ENCODE peak calls at places on chromosomes 4 and X, in five cellular contexts. H, A, T, K and F are unnamed samples.

GRCh38 chr4:168643083-168643795 is 146.4 kb downstream of the PALLD start:
- DNase-seq in H (no peak), K (no peak), T (no peak), A (no peak), F (no peak)

GRCh38 chr4:140871368-140871767 is 115.2 kb upstream of the TBC1D9 start:
- DNase-seq in T (no peak), K (no peak), H (no peak), A (no peak), F (no peak)

GRCh38 chr4:83216856-83217683 is 67.5 kb downstream of the COQ2 start:
- DNase-seq in H (no peak), K (no peak), A (no peak), T (no peak), F (no peak)

GRCh38 chrX:10633722-10634121 is 13.3 kb upstream of the MID1 start:
- DNase-seq in H (peak), A (no peak), K (no peak), T (peak), F (no peak)

GRCh38 chr4:52915131-52915645 is 53.1 kb downstream of the RASL11B start:
- DNase-seq in T (no peak), K (no peak), A (no peak), H (no peak), F (no peak)

GRCh38 chr4:84994280-84994679 is 27.8 kb upstream of the WDFY3 start:
- DNase-seq in A (no peak), K (no peak), T (no peak), H (no peak), F (no peak)

GRCh38 chr4:114811564-114812360 is 213.2 kb downstream of the UGT8 start:
- DNase-seq in T (no peak), A (no peak), K (no peak), H (no peak), F (no peak)

GRCh38 chrX:96837808-96838207 is 45.9 kb upstream of the RPA4 start:
- DNase-seq in H (no peak), A (no peak), T (no peak), K (no peak), F (no peak)

GRCh38 chr4:84852081-84852480 is 114.4 kb downstream of the WDFY3 start:
- DNase-seq in H (peak), T (no peak), K (no peak), A (no peak), F (no peak)

GRCh38 chr4:26916195-26916594 is 55.6 kb downstream of the STIM2 start:
- DNase-seq in H (no peak), T (no peak), K (no peak), A (no peak), F (no peak)

DNA sequence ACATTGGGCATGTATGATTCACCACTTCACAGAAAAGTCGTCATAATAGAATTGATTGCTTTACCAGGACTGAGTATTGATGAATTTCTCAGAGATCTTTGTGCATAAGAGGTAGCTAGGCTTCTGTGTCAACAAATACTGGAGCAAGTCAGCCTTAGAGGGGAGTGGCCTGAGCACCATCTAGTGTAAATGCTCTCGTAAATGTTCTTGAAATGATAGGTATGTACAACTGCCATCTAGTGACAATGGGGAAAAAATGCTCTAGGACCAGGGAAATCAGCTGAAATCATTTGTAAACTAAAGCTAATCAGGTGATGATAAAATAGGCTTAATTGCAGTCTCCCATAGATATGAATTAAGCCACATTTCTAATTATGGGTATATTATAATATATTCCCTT is 309.4 kb upstream of the FMR1 start:
- DNase-seq in K (no peak), H (no peak), A (no peak), T (no peak), F (no peak)
- TF ChIP-seq CTCF in K (no peak), H (no peak), A (no peak), T (no peak), F (no peak)

GRCh38 chr4:61194601-61195000 is 5.5 kb upstream of the ADGRL3 start:
- DNase-seq in K (no peak), T (no peak), H (no peak), A (no peak), F (no peak)

GRCh38 chr4:61195064-61195463 is 5.1 kb upstream of the ADGRL3 start:
- DNase-seq in K (no peak), T (no peak), H (no peak), A (no peak), F (no peak)

GRCh38 chr4:61193863-61194262 is 6.3 kb upstream of the ADGRL3 start:
- DNase-seq in K (no peak), T (no peak), H (no peak), A (no peak), F (no peak)

GRCh38 chr4:61192392-61192791 is 7.7 kb upstream of the ADGRL3 start:
- DNase-seq in A (no peak), H (no peak), T (no peak), K (no peak), F (no peak)
- TF ChIP-seq CTCF in A (no peak), H (no peak), T (no peak), K (no peak), F (no peak)

DNA sequence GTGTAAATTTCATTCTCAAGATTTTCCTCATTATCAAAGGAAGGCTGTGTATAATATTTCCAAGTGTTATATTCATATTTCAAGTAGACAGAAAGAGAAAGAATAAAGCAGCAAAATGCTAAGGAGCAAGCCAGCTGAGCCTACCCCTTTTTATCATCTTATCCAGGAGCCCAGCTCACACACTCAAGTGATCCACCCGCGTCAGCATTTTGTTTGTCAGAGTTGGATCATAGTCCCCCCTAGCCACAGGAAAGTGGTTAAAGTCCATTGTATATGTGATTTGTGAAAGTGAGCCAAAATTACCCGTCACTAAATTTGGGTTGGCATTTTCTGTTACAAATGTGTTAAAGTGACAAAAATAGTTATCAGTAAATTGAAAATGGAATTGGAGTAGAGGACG is 289.3 kb upstream of the CTSO start:
- DNase-seq in K (no peak), H (no peak), T (no peak), A (no peak), F (no peak)
- TF ChIP-seq CTCF in K (no peak), H (no peak), T (no peak), A (no peak), F (no peak)

DNA sequence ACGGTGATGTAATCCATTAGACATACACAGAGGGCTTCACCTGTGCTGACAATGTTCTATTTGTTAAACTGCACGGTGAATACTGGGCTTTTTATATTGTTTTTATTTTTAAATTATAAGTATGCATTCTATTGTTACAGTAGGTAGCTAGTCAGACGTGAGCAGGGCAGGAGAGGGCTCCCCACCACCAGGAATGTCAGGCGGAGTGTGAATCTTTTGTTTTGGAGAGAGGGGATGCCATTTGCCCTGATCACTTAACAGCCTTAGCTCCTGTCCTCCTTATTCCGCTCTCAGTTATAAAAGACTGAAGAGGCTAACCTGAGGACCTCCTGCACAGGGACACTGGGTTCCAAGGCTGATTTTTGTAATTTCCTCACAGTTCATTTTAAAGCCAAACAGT is 151.6 kb upstream of the TAPT1 start:
- DNase-seq in A (no peak), K (no peak), H (no peak), T (no peak), F (no peak)
- TF ChIP-seq CTCF in A (no peak), K (no peak), H (no peak), T (no peak), F (no peak)

GRCh38 chrX:135625995-135626394 is 87.4 kb upstream of the CT45A1 start:
- DNase-seq in T (no peak), H (no peak), A (no peak), K (no peak), F (no peak)
- TF ChIP-seq CTCF in T (no peak), H (no peak), A (no peak), K (no peak), F (no peak)

GRCh38 chrX:37888010-37888409 is 40.6 kb upstream of the DYNLT3 start:
- DNase-seq in K (no peak), H (no peak), T (no peak), A (no peak), F (no peak)
- TF ChIP-seq CTCF in K (no peak), H (no peak), T (no peak), A (no peak), F (no peak)

GRCh38 chrX:49210406-49210805 is 10.4 kb upstream of the SYP start:
- DNase-seq in K (no peak), A (no peak), T (no peak), H (no peak), F (no peak)

GRCh38 chrX:49206543-49206942 is 6.5 kb upstream of the SYP start:
- DNase-seq in H (no peak), A (no peak), T (no peak), K (no peak), F (no peak)

GRCh38 chrX:49211074-49211473 is 11.1 kb upstream of the SYP start:
- DNase-seq in A (no peak), T (no peak), H (no peak), K (no peak), F (no peak)

GRCh38 chrX:49209434-49210251 is 9.7 kb upstream of the SYP start:
- DNase-seq in K (no peak), T (no peak), H (no peak), A (no peak), F (no peak)

GRCh38 chrX:49208399-49208798 is 8.4 kb upstream of the SYP start:
- DNase-seq in A (no peak), T (no peak), H (no peak), K (no peak), F (no peak)
- TF ChIP-seq CTCF in A (no peak), T (no peak), H (no peak), K (no peak), F (no peak)

GRCh38 chrX:69493193-69493592 is 10.9 kb upstream of the NALF2 start:
- DNase-seq in H (no peak), A (peak), T (no peak), K (peak), F (no peak)
- TF ChIP-seq CTCF in H (peak), A (no peak), T (peak), K (peak), F (no peak)